ENCODE peak calls at places on chromosome 12, in four cellular contexts. M is body of pancreas, G is activated B cell treated with CpG ODN at 0.5 μM for 24 hours, W is B cell. L is an unnamed sample.

GRCh38 chr12:52896190-52897100 is 8.4 kb downstream of the KRT8 start:
- DNase-seq in M (peak), G (no peak), W (no peak), L (no peak)

GRCh38 chr12:28527631-28528249 is 337.5 kb downstream of the CCDC91 start:
- DNase-seq in M (no peak), G (no peak), W (no peak), L (no peak)

GRCh38 chr12:109680521-109681030 is 33.0 kb upstream of the FAM222A start:
- DNase-seq in M (peak), G (no peak), W (no peak), L (no peak)

GRCh38 chr12:118571730-118572129 is 195.4 kb downstream of the SUDS3 start:
- DNase-seq in M (no peak), G (no peak), W (no peak), L (no peak)

GRCh38 chr12:27667540-27667939 is 28.7 kb upstream of the REP15 start:
- DNase-seq in M (no peak), G (no peak), W (no peak), L (no peak)

GRCh38 chr12:13536219-13536910 is 339.8 kb downstream of the EMP1 start:
- DNase-seq in M (no peak), G (peak), W (peak), L (no peak)

GRCh38 chr12:69630191-69630590 is 19.5 kb upstream of the LRRC10 start:
- DNase-seq in M (no peak), G (no peak), W (no peak), L (no peak)

GRCh38 chr12:117986705-117987469 is 18.1 kb upstream of the KSR2 start:
- DNase-seq in M (no peak), G (no peak), W (no peak), L (no peak)

GRCh38 chr12:120500577-120500976 is 4.7 kb downstream of the DYNLL1 start:
- DNase-seq in M (no peak), G (no peak), W (no peak), L (no peak)

GRCh38 chr12:47214001-47214619 is 134.4 kb upstream of the AMIGO2 start:
- DNase-seq in M (no peak), G (no peak), W (no peak), L (no peak)